ENCODE peak calls at places on chromosomes 2 and 18, in eight cellular contexts. Y, K, X, F, R, A, U and I are unnamed samples.

GRCh38 chr2:119744335-119744939 is 15.3 kb upstream of the PTPN4 start:
- DNase-seq in R (no peak), Y (no peak), A (no peak), U (no peak), K (no peak), F (no peak), X (no peak), I (no peak)

GRCh38 chr2:158009425-158009824 is 92.3 kb upstream of the UPP2 start:
- DNase-seq in A (no peak), R (no peak), F (no peak), K (peak), U (no peak), Y (no peak), X (no peak), I (no peak)

GRCh38 chr2:42494434-42495233 is 852 bp upstream of the KCNG3 start:
- DNase-seq in X (peak), K (peak), Y (peak), U (peak), F (peak), R (peak), A (peak), I (peak)

GRCh38 chr2:16506366-16506765 is 159.3 kb downstream of the CYRIA start:
- DNase-seq in X (no peak), U (no peak), Y (no peak), F (no peak), R (no peak), K (no peak), A (no peak), I (no peak)

GRCh38 chr18:55073116-55073515 is 113.9 kb upstream of the CCDC68 start:
- DNase-seq in X (no peak), K (no peak), Y (no peak), U (no peak), R (no peak), A (no peak), F (no peak), I (no peak)

GRCh38 chr2:9108210-9108967 is 98.2 kb upstream of the ASAP2 start:
- DNase-seq in U (no peak), F (peak), X (no peak), K (peak), Y (no peak), R (no peak), A (no peak), I (no peak)

GRCh38 chr18:11310476-11311086 is 161.2 kb upstream of the PIEZO2 start:
- DNase-seq in F (peak), X (peak), K (no peak), A (no peak), Y (peak), R (peak), U (no peak), I (peak)

GRCh38 chr2:180203972-180204371 is 196.9 kb upstream of the CWC22 start:
- DNase-seq in F (no peak), X (no peak), Y (no peak), U (no peak), A (no peak), R (no peak), K (peak), I (no peak)

GRCh38 chr2:189534854-189535253 is 45.7 kb downstream of the SLC40A1 start:
- DNase-seq in K (peak), X (no peak), F (no peak), Y (no peak), A (no peak), U (no peak), R (no peak), I (no peak)

GRCh38 chr18:21489119-21489750 is 111.3 kb downstream of the ESCO1 start:
- DNase-seq in X (peak), R (peak), K (peak), F (peak), A (no peak), U (no peak), Y (no peak), I (peak)

GRCh38 chr2:37713258-37713700 is 41.8 kb upstream of the CDC42EP3 start:
- DNase-seq in F (no peak), A (no peak), U (no peak), K (peak), Y (no peak), X (no peak), R (no peak), I (no peak)

GRCh38 chr18:21203842-21204241 is 38.2 kb upstream of the GREB1L start:
- DNase-seq in U (no peak), A (no peak), F (no peak), R (no peak), X (peak), K (no peak), Y (no peak), I (peak)

GRCh38 chr2:104004818-104005217 is 849.1 kb upstream of the POU3F3 start:
- DNase-seq in R (no peak), A (no peak), F (no peak), K (no peak), U (no peak), Y (no peak), X (no peak), I (no peak)

GRCh38 chr2:149648282-149649030 is 60.9 kb upstream of the MMADHC start:
- DNase-seq in Y (no peak), F (no peak), A (no peak), U (no peak), X (no peak), R (no peak), K (peak), I (peak)

GRCh38 chr2:233446616-233447305 is 92.5 kb downstream of the DGKD start:
- DNase-seq in F (no peak), R (no peak), Y (no peak), A (no peak), K (no peak), X (no peak), U (no peak), I (no peak)

GRCh38 chr2:81513328-81513727 is 1208.8 kb upstream of the LRRTM1 start:
- DNase-seq in R (no peak), K (no peak), Y (no peak), F (no peak), X (no peak), U (no peak), A (no peak), I (no peak)

GRCh38 chr2:239960929-239961661 is 64.0 kb downstream of the NDUFA10 start:
- DNase-seq in F (no peak), R (no peak), A (no peak), X (no peak), Y (no peak), K (no peak), U (no peak), I (no peak)

GRCh38 chr2:144645055-144645778 is 125.3 kb upstream of the ZEB2 start:
- DNase-seq in F (no peak), A (no peak), U (no peak), X (no peak), Y (no peak), K (no peak), R (no peak), I (no peak)

GRCh38 chr2:100422320-100422719 is 4.9 kb upstream of the CHST10 start:
- DNase-seq in F (no peak), K (peak), R (peak), U (no peak), X (peak), A (no peak), Y (no peak), I (no peak)

GRCh38 chr2:135820003-135820618 is 16.9 kb downstream of the LCT start:
- DNase-seq in F (peak), U (peak), R (no peak), Y (no peak), A (no peak), X (no peak), K (peak), I (no peak)

GRCh38 chr2:75053484-75054112 is 95.2 kb downstream of the POLE4 start:
- DNase-seq in K (no peak), F (peak), U (no peak), Y (no peak), R (peak), X (peak), A (no peak), I (peak)

GRCh38 chr2:239146011-239146641 is 254.7 kb downstream of the HDAC4 start:
- DNase-seq in R (no peak), A (no peak), X (no peak), K (no peak), U (no peak), Y (no peak), F (no peak), I (no peak)

GRCh38 chr2:46072146-46072820 is 224.9 kb upstream of the EPAS1 start:
- DNase-seq in A (no peak), F (no peak), U (no peak), X (no peak), R (no peak), Y (no peak), K (peak), I (no peak)

GRCh38 chr2:217434183-217434620 is 568.6 kb downstream of the TNS1 start:
- DNase-seq in F (peak), R (peak), U (no peak), A (no peak), K (peak), Y (peak), X (peak), I (peak)

GRCh38 chr2:162301151-162301804 is 17.2 kb downstream of the IFIH1 start:
- DNase-seq in K (peak), X (peak), A (peak), F (peak), U (peak), Y (no peak), R (peak), I (peak)

GRCh38 chr2:160174322-160174721 is 25.8 kb downstream of the ITGB6 start:
- DNase-seq in Y (no peak), K (peak), X (no peak), R (no peak), A (no peak), F (no peak), U (no peak), I (no peak)

GRCh38 chr2:32752205-32752604 is 124.4 kb downstream of the TTC27 start:
- DNase-seq in U (no peak), Y (no peak), F (no peak), R (no peak), X (no peak), K (peak), A (no peak), I (no peak)

GRCh38 chr18:66587430-66587829 is 16.5 kb downstream of the CDH19 start:
- DNase-seq in A (no peak), K (no peak), R (no peak), Y (no peak), F (no peak), U (no peak), X (no peak), I (no peak)

GRCh38 chr2:97995026-97995733 is 568 bp downstream of the TMEM131 start:
- DNase-seq in X (peak), U (no peak), F (peak), A (no peak), Y (peak), R (no peak), K (peak), I (no peak)